ENCODE peak calls at places on chromosomes 5 and 9, in eight cellular contexts. Y, H, V, W, N, C, I and F are unnamed samples.
A peak's percentile ranks its signal among the peaks of the same experiment; 100 is the strongest.

GRCh38 chr9:127027694-127028093 is 94.7 kb downstream of the ANGPTL2 start:
- DNase-seq in Y (no peak), H (no peak), V (no peak), W (no peak), N (no peak), C (no peak), I (no peak), F (no peak)

GRCh38 chr9:95572370-95573151 is 55.8 kb upstream of the PTCH1 start:
- DNase-seq in Y (no peak), H (no peak), V (no peak), W (peak; percentile 18), N (no peak), C (no peak), I (peak; percentile 40), F (no peak)

GRCh38 chr9:119221281-119221680 is 148.0 kb downstream of the BRINP1 start:
- DNase-seq in Y (no peak), H (no peak), V (no peak), W (no peak), N (no peak), C (no peak), I (no peak), F (no peak)

GRCh38 chr5:64210866-64211265 is 45.2 kb downstream of the RNF180 start:
- DNase-seq in Y (no peak), H (no peak), V (no peak), W (no peak), N (peak; percentile 72), C (peak; percentile 83), I (no peak), F (no peak)

GRCh38 chr9:99809586-99810357 is 11.9 kb upstream of the NR4A3 start:
- DNase-seq in Y (no peak), H (no peak), V (no peak), W (no peak), N (no peak), C (no peak), I (no peak), F (no peak)

GRCh38 chr5:40823459-40823858 is 11.6 kb downstream of the RPL37 start:
- DNase-seq in Y (no peak), H (no peak), V (no peak), W (no peak), N (no peak), C (no peak), I (no peak), F (no peak)

GRCh38 chr9:88303785-88304495 is 84.3 kb upstream of the SPIN1 start:
- DNase-seq in Y (no peak), H (no peak), V (no peak), W (no peak), N (peak; percentile 58), C (no peak), I (no peak), F (no peak)

GRCh38 chr5:156423597-156423996 is 96.6 kb downstream of the SGCD start:
- DNase-seq in Y (no peak), H (no peak), V (no peak), W (no peak), N (no peak), C (no peak), I (no peak), F (no peak)

GRCh38 chr5:10140195-10140973 is 109.3 kb downstream of the ATPSCKMT start:
- DNase-seq in Y (no peak), H (no peak), V (no peak), W (no peak), N (peak; percentile 7), C (no peak), I (no peak), F (no peak)

GRCh38 chr9:132885691-132886357 is 7.1 kb downstream of the SPACA9 start:
- DNase-seq in Y (peak; percentile 60), H (no peak), V (no peak), W (no peak), N (no peak), C (no peak), I (no peak), F (no peak)

GRCh38 chr9:109907400-109907799 is 127.4 kb downstream of the PALM2AKAP2 start:
- DNase-seq in Y (no peak), H (no peak), V (no peak), W (peak; percentile 37), N (no peak), C (peak; percentile 99), I (no peak), F (no peak)

GRCh38 chr5:79567926-79568549 is 44.2 kb upstream of the TENT2 start:
- DNase-seq in Y (no peak), H (no peak), V (no peak), W (no peak), N (peak; percentile 57), C (no peak), I (no peak), F (no peak)

GRCh38 chr9:7452378-7452777 is 347.2 kb downstream of the DMAC1 start:
- DNase-seq in Y (no peak), H (no peak), V (no peak), W (no peak), N (peak; percentile 81), C (no peak), I (no peak), F (no peak)

GRCh38 chr9:109442716-109443115 is 55.4 kb downstream of the PTPN3 start:
- DNase-seq in Y (no peak), H (no peak), V (no peak), W (no peak), N (no peak), C (no peak), I (no peak), F (no peak)

GRCh38 chr5:138918680-138919079 is 43.5 kb upstream of the LRRTM2 start:
- DNase-seq in Y (no peak), H (no peak), V (no peak), W (no peak), N (no peak), C (no peak), I (no peak), F (no peak)

GRCh38 chr5:118692811-118693342 is 295.5 kb downstream of the DTWD2 start:
- DNase-seq in Y (no peak), H (no peak), V (no peak), W (no peak), N (no peak), C (no peak), I (no peak), F (no peak)

GRCh38 chr9:72428329-72428728 is 63.3 kb upstream of the ZFAND5 start:
- DNase-seq in Y (no peak), H (no peak), V (no peak), W (no peak), N (peak; percentile 60), C (peak; percentile 55), I (no peak), F (no peak)

GRCh38 chr9:8823131-8823895 is 1023.7 kb upstream of the DMAC1 start:
- DNase-seq in Y (no peak), H (no peak), V (no peak), W (no peak), N (no peak), C (no peak), I (no peak), F (no peak)

GRCh38 chr9:137441289-137441934 is at the start of gene ENTPD8:
- DNase-seq in Y (peak; percentile 69), H (no peak), V (no peak), W (no peak), N (no peak), C (no peak), I (peak; percentile 53), F (no peak)

GRCh38 chr5:134371834-134372340 is 518 bp downstream of the UBE2B start:
- DNase-seq in Y (peak; percentile 74), H (peak; percentile 79), V (peak; percentile 65), W (peak; percentile 60), N (peak; percentile 26), C (peak; percentile 55), I (peak; percentile 67), F (peak; percentile 34)

GRCh38 chr5:6550628-6551027 is 82.2 kb downstream of the NSUN2 start:
- DNase-seq in Y (no peak), H (no peak), V (no peak), W (no peak), N (no peak), C (no peak), I (no peak), F (no peak)
- H3K27ac ChIP-seq in Y (no peak overlapping the region), H (no peak overlapping the region), V (no peak overlapping the region), W (no peak overlapping the region), N (no peak overlapping the region), C (no peak overlapping the region), I (no peak overlapping the region), F (no peak overlapping the region)

GRCh38 chr5:57448751-57449150 is 33.9 kb downstream of the ACTBL2 start:
- DNase-seq in Y (no peak), H (no peak), V (peak; percentile 11), W (no peak), N (no peak), C (peak; percentile 49), I (no peak), F (no peak)
- H3K27ac ChIP-seq in Y (no peak overlapping the region), H (peak overlapping the region; percentile 50), V (no peak overlapping the region), W (no peak overlapping the region), N (peak overlapping the region; percentile 10), C (no peak overlapping the region), I (no peak overlapping the region), F (no peak overlapping the region)

GRCh38 chr5:60271517-60271916 is 378.0 kb upstream of the PDE4D start:
- DNase-seq in Y (no peak), H (no peak), V (no peak), W (no peak), N (no peak), C (no peak), I (no peak), F (no peak)

DNA sequence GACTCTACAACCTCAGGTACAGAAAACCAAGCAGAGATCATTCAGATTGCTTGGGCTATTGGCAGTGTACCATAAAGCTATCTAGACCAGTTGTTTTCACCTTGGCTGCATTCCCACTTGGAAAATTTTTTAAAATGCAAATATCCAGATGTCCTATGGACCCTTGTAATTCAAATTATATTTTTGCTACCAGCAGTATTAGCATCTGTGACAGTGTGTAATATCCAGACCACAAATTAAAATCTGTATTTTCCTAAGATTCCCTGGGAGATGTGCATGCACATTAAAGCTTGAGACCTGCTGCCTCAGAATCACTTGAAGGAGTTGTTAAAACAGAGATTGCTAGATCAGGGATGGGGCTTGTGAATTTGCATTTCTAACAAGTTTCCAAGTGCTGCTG is 381.2 kb upstream of the PDE4D start:
- DNase-seq in Y (no peak), H (no peak), V (no peak), W (no peak), N (no peak), C (no peak), I (no peak), F (no peak)
- H3K27ac ChIP-seq in Y (no peak overlapping the region), H (peak overlapping the region; percentile 62), V (no peak overlapping the region), W (no peak overlapping the region), N (no peak overlapping the region), C (no peak overlapping the region), I (no peak overlapping the region), F (no peak overlapping the region)

DNA sequence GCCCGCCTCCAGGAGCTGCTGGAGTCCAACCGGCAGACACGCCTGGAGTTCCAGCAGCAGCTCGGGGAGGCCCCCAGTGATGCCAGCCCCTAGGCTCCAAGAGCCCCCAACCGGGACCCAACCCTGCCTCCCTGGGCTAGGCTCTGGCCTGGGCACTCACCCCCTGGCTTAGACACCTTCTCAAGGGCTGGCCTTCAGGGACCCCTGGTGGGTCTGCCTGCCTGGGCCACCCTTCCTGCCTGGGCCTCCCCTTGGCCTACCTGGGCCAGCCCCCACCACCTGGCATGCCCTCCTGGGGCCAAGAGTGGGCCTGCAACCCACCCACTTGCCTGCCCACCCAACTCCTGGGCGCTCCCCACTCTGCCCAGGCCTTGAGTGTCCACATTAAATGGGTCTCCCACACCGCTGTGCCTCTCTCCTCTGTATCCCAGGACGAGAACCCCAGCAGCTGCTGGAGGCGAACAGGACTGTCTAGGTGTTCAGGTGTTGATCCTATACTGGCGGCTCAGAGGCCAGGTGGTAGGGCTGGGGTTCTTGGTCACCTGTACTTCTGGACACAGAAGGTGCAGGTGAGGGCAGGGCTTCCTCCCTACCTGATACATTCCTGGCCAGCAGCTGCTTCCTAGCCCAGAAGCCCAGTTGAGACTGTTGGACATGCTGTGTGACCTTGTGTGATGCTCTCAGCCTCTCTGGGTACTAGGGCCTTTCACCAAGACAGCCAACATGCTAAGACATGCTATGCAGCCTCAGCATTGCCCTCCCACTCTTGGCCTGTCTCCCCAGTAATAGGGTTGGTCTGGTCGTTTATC is 3.7 kb downstream of the BBLN start:
- DNase-seq in Y (no peak), H (no peak), V (no peak), W (no peak), N (no peak), C (no peak), I (no peak), F (no peak)
- H3K27ac ChIP-seq in Y (no peak overlapping the region), H (no peak overlapping the region), V (no peak overlapping the region), W (no peak overlapping the region), N (no peak overlapping the region), C (no peak overlapping the region), I (no peak overlapping the region), F (no peak overlapping the region)